ENCODE peak calls at places on chromosomes 7 and 10, in four cellular contexts. D is stimulated activated CD8-positive, alpha-beta memory T cell treated with anti-CD3 and anti-CD28 coated beads, Interleukin-4, amount 100 ng/mL, for 24 hours; L is NCI-H2227 treated with DMSO at 0.1 percent for 48 hours; I is glutamatergic neuron. Q is an unnamed sample.

GRCh38 chr10:130545122-130545521 is 408.9 kb downstream of the GLRX3 start:
- DNase-seq in I (no peak), D (no peak), L (no peak), Q (no peak)

GRCh38 chr7:77368974-77369373 is 47.2 kb downstream of the GSAP start:
- DNase-seq in L (no peak), D (no peak), I (no peak), Q (no peak)

GRCh38 chr10:73873843-73874215 is 526 bp downstream of the CAMK2G start:
- DNase-seq in L (no peak), I (peak; percentile 53), D (no peak), Q (peak; percentile 46)

GRCh38 chr7:133695976-133696531 is 431.1 kb upstream of the LRGUK start:
- DNase-seq in L (no peak), I (no peak), D (no peak), Q (no peak)

GRCh38 chr7:155807805-155808550 is 4.3 kb downstream of the SHH start:
- DNase-seq in I (no peak), D (no peak), L (no peak), Q (no peak)

GRCh38 chr7:115494529-115495147 is 535.9 kb downstream of the TFEC start:
- DNase-seq in L (no peak), I (no peak), D (no peak), Q (no peak)

GRCh38 chr7:42661312-42661711 is 250.6 kb downstream of the C7orf25 start:
- DNase-seq in L (no peak), I (no peak), D (no peak), Q (no peak)

GRCh38 chr7:45233249-45233775 is 75.7 kb downstream of the RAMP3 start:
- DNase-seq in L (no peak), I (no peak), D (no peak), Q (no peak)

GRCh38 chr7:2723138-2723850 is 35.3 kb downstream of the AMZ1 start:
- DNase-seq in L (no peak), D (no peak), I (peak; percentile 12), Q (no peak)

GRCh38 chr10:12431453-12432101 is 82.2 kb downstream of the CAMK1D start:
- DNase-seq in D (no peak), L (no peak), I (no peak), Q (no peak)

GRCh38 chr7:35905555-35905954 is 104.7 kb downstream of the SEPTIN7 start:
- DNase-seq in D (no peak), I (no peak), L (no peak), Q (no peak)

GRCh38 chr10:13989616-13990015 is 341.1 kb downstream of the FRMD4A start:
- DNase-seq in D (no peak), L (no peak), I (no peak), Q (no peak)

GRCh38 chr7:28862876-28863275 is 95.3 kb downstream of the TRIL start:
- DNase-seq in D (no peak), L (no peak), I (peak; percentile 48), Q (no peak)

GRCh38 chr7:135174941-135175340 is 4.4 kb upstream of the CYREN start:
- DNase-seq in L (no peak), D (no peak), I (no peak), Q (no peak)

GRCh38 chr7:151716339-151716722 is 160.6 kb downstream of the PRKAG2 start:
- DNase-seq in L (no peak), D (no peak), I (no peak), Q (no peak)

GRCh38 chr7:47458057-47458456 is 123.9 kb downstream of the TNS3 start:
- DNase-seq in L (no peak), I (no peak), D (no peak), Q (no peak)

GRCh38 chr7:11807000-11807399 is 25.0 kb downstream of the THSD7A start:
- DNase-seq in L (no peak), D (no peak), I (no peak), Q (no peak)

GRCh38 chr7:111018960-111019835 is 71.7 kb upstream of the LRRN3 start:
- DNase-seq in D (no peak), L (no peak), I (peak; percentile 17), Q (no peak)

GRCh38 chr10:78964952-78965633 is 103.7 kb upstream of the ZMIZ1 start:
- DNase-seq in L (no peak), D (no peak), I (peak; percentile 52), Q (no peak)

Q was measured in GM12892.